ENCODE peak calls at places on chromosomes 11 and 22, in nine cellular contexts. One of them, this sample, is unnamed.

GRCh38 chr11:19577849-19578619 is 134.6 kb upstream of the NAV2 start:
- DNase-seq in brain microvascular endothelial cell: peak; percentile 43
- DNase-seq in left ventricle myocardium inferior: peak; percentile 48
- DNase-seq in kidney: peak; percentile 82
- DNase-seq in GM23338: no peak
- DNase-seq in mammary epithelial cell: no peak
- DNase-seq in AG04450: no peak
- DNase-seq in SK-N-SH: peak; percentile 57
- DNase-seq in sigmoid colon: peak; percentile 96
- DNase-seq in this sample: no peak

GRCh38 chr11:20337526-20338154 is 25.9 kb upstream of the HTATIP2 start:
- DNase-seq in brain microvascular endothelial cell: peak; percentile 20
- DNase-seq in left ventricle myocardium inferior: no peak
- DNase-seq in kidney: no peak
- DNase-seq in GM23338: peak; percentile 68
- DNase-seq in mammary epithelial cell: peak; percentile 8
- DNase-seq in AG04450: no peak
- DNase-seq in SK-N-SH: peak; percentile 74
- DNase-seq in sigmoid colon: no peak
- DNase-seq in this sample: no peak

GRCh38 chr11:2303627-2304155 is 1.9 kb downstream of the TSPAN32 start:
- DNase-seq in brain microvascular endothelial cell: no peak
- DNase-seq in left ventricle myocardium inferior: peak; percentile 76
- DNase-seq in kidney: peak; percentile 63
- DNase-seq in GM23338: no peak
- DNase-seq in mammary epithelial cell: no peak
- DNase-seq in AG04450: no peak
- DNase-seq in SK-N-SH: peak; percentile 74
- DNase-seq in sigmoid colon: no peak
- DNase-seq in this sample: peak; percentile 47

GRCh38 chr11:116510886-116511650 is 261.7 kb downstream of the BUD13 start:
- DNase-seq in brain microvascular endothelial cell: no peak
- DNase-seq in left ventricle myocardium inferior: no peak
- DNase-seq in kidney: no peak
- DNase-seq in GM23338: no peak
- DNase-seq in mammary epithelial cell: no peak
- DNase-seq in AG04450: no peak
- DNase-seq in SK-N-SH: no peak
- DNase-seq in sigmoid colon: no peak
- DNase-seq in this sample: no peak

GRCh38 chr11:121524233-121524631 is 71.5 kb upstream of the SORL1-AS1 start:
- DNase-seq in brain microvascular endothelial cell: no peak
- DNase-seq in left ventricle myocardium inferior: no peak
- DNase-seq in kidney: no peak
- DNase-seq in GM23338: no peak
- DNase-seq in mammary epithelial cell: no peak
- DNase-seq in AG04450: no peak
- DNase-seq in SK-N-SH: peak; percentile 57
- DNase-seq in sigmoid colon: no peak
- DNase-seq in this sample: no peak

GRCh38 chr11:326842-327580 is 6.4 kb upstream of the IFITM3 start:
- DNase-seq in brain microvascular endothelial cell: peak; percentile 59
- DNase-seq in left ventricle myocardium inferior: peak; percentile 89
- DNase-seq in kidney: peak; percentile 96
- DNase-seq in GM23338: no peak
- DNase-seq in mammary epithelial cell: no peak
- DNase-seq in AG04450: no peak
- DNase-seq in SK-N-SH: peak; percentile 14
- DNase-seq in sigmoid colon: peak; percentile 93
- DNase-seq in this sample: peak; percentile 88

GRCh38 chr11:3224730-3225098 is 6.1 kb upstream of the MRGPRG start:
- DNase-seq in brain microvascular endothelial cell: no peak
- DNase-seq in left ventricle myocardium inferior: no peak
- DNase-seq in kidney: no peak
- DNase-seq in GM23338: no peak
- DNase-seq in mammary epithelial cell: no peak
- DNase-seq in AG04450: no peak
- DNase-seq in SK-N-SH: peak; percentile 66
- DNase-seq in sigmoid colon: no peak
- DNase-seq in this sample: no peak

GRCh38 chr11:27532652-27533325 is 26.2 kb upstream of the LIN7C start:
- DNase-seq in brain microvascular endothelial cell: no peak
- DNase-seq in left ventricle myocardium inferior: no peak
- DNase-seq in kidney: no peak
- DNase-seq in GM23338: no peak
- DNase-seq in mammary epithelial cell: peak; percentile 28
- DNase-seq in AG04450: no peak
- DNase-seq in SK-N-SH: no peak
- DNase-seq in sigmoid colon: no peak
- DNase-seq in this sample: no peak

GRCh38 chr22:44881624-44882023 is 128.2 kb downstream of the PHF21B start:
- DNase-seq in brain microvascular endothelial cell: no peak
- DNase-seq in left ventricle myocardium inferior: no peak
- DNase-seq in kidney: peak; percentile 26
- DNase-seq in GM23338: no peak
- DNase-seq in mammary epithelial cell: no peak
- DNase-seq in AG04450: no peak
- DNase-seq in SK-N-SH: no peak
- DNase-seq in sigmoid colon: peak; percentile 34
- DNase-seq in this sample: no peak

GRCh38 chr11:122516686-122517085 is 138.8 kb upstream of the UBASH3B start:
- DNase-seq in brain microvascular endothelial cell: no peak
- DNase-seq in left ventricle myocardium inferior: no peak
- DNase-seq in kidney: no peak
- DNase-seq in GM23338: no peak
- DNase-seq in mammary epithelial cell: no peak
- DNase-seq in AG04450: no peak
- DNase-seq in SK-N-SH: peak; percentile 56
- DNase-seq in sigmoid colon: no peak
- DNase-seq in this sample: no peak

GRCh38 chr11:44711113-44711512 is 15.6 kb upstream of the TSPAN18 start:
- DNase-seq in brain microvascular endothelial cell: no peak
- DNase-seq in left ventricle myocardium inferior: no peak
- DNase-seq in kidney: peak; percentile 32
- DNase-seq in GM23338: peak; percentile 70
- DNase-seq in mammary epithelial cell: no peak
- DNase-seq in AG04450: no peak
- DNase-seq in SK-N-SH: peak; percentile 87
- DNase-seq in sigmoid colon: no peak
- DNase-seq in this sample: no peak
- H3K4me3 ChIP-seq in brain microvascular endothelial cell: no peak overlapping the region
- H3K4me3 ChIP-seq in left ventricle myocardium inferior: no peak overlapping the region
- H3K4me3 ChIP-seq in kidney: no peak overlapping the region
- H3K4me3 ChIP-seq in GM23338: no peak overlapping the region
- H3K4me3 ChIP-seq in mammary epithelial cell: no peak overlapping the region
- H3K4me3 ChIP-seq in AG04450: no peak overlapping the region
- H3K4me3 ChIP-seq in SK-N-SH: no peak overlapping the region
- H3K4me3 ChIP-seq in sigmoid colon: no peak overlapping the region
- H3K4me3 ChIP-seq in this sample: no peak overlapping the region

GRCh38 chr22:38271101-38271500 is 1.7 kb downstream of the TMEM184B start:
- DNase-seq in brain microvascular endothelial cell: no peak
- DNase-seq in left ventricle myocardium inferior: no peak
- DNase-seq in kidney: no peak
- DNase-seq in GM23338: no peak
- DNase-seq in mammary epithelial cell: no peak
- DNase-seq in AG04450: no peak
- DNase-seq in SK-N-SH: no peak
- DNase-seq in sigmoid colon: no peak
- DNase-seq in this sample: no peak
- H3K27ac ChIP-seq in brain microvascular endothelial cell: no peak overlapping the region
- H3K27ac ChIP-seq in left ventricle myocardium inferior: peak overlapping the region; percentile 97
- H3K27ac ChIP-seq in kidney: no peak overlapping the region
- H3K27ac ChIP-seq in GM23338: no peak overlapping the region
- H3K27ac ChIP-seq in mammary epithelial cell: no peak overlapping the region
- H3K27ac ChIP-seq in AG04450: no peak overlapping the region
- H3K27ac ChIP-seq in SK-N-SH: no peak overlapping the region
- H3K27ac ChIP-seq in sigmoid colon: peak overlapping the region; percentile 97
- H3K27ac ChIP-seq in this sample: peak overlapping the region; percentile 13

GRCh38 chr11:41845066-41845465 is 385.6 kb upstream of the LRRC4C start:
- DNase-seq in brain microvascular endothelial cell: no peak
- DNase-seq in left ventricle myocardium inferior: no peak
- DNase-seq in kidney: no peak
- DNase-seq in GM23338: peak; percentile 36
- DNase-seq in mammary epithelial cell: no peak
- DNase-seq in AG04450: no peak
- DNase-seq in SK-N-SH: no peak
- DNase-seq in sigmoid colon: no peak
- DNase-seq in this sample: no peak
- TF ChIP-seq CTCF in brain microvascular endothelial cell: no peak
- TF ChIP-seq CTCF in left ventricle myocardium inferior: no peak
- TF ChIP-seq CTCF in kidney: no peak
- TF ChIP-seq CTCF in GM23338: peak; percentile 40
- TF ChIP-seq CTCF in mammary epithelial cell: no peak
- TF ChIP-seq CTCF in AG04450: no peak
- TF ChIP-seq CTCF in SK-N-SH: no peak
- TF ChIP-seq CTCF in sigmoid colon: no peak
- TF ChIP-seq CTCF in this sample: no peak

GRCh38 chr22:24430431-24431308 is 3.3 kb downstream of the ADORA2A start:
- DNase-seq in brain microvascular endothelial cell: no peak
- DNase-seq in left ventricle myocardium inferior: no peak
- DNase-seq in kidney: peak; percentile 74
- DNase-seq in GM23338: no peak
- DNase-seq in mammary epithelial cell: no peak
- DNase-seq in AG04450: no peak
- DNase-seq in SK-N-SH: no peak
- DNase-seq in sigmoid colon: peak; percentile 64
- DNase-seq in this sample: no peak

GRCh38 chr22:24429411-24430365 is 2.3 kb downstream of the ADORA2A start:
- DNase-seq in brain microvascular endothelial cell: no peak
- DNase-seq in left ventricle myocardium inferior: peak; percentile 70
- DNase-seq in kidney: peak; percentile 78
- DNase-seq in GM23338: peak; percentile 58
- DNase-seq in mammary epithelial cell: peak; percentile 58
- DNase-seq in AG04450: no peak
- DNase-seq in SK-N-SH: peak; percentile 68
- DNase-seq in sigmoid colon: peak; percentile 86
- DNase-seq in this sample: peak; percentile 19

GRCh38 chr22:24433001-24433867 is 5.8 kb downstream of the ADORA2A start:
- DNase-seq in brain microvascular endothelial cell: no peak
- DNase-seq in left ventricle myocardium inferior: no peak
- DNase-seq in kidney: peak; percentile 70
- DNase-seq in GM23338: no peak
- DNase-seq in mammary epithelial cell: no peak
- DNase-seq in AG04450: no peak
- DNase-seq in SK-N-SH: peak; percentile 18
- DNase-seq in sigmoid colon: peak; percentile 61
- DNase-seq in this sample: no peak

GRCh38 chr22:24432059-24432853 is 4.9 kb downstream of the ADORA2A start:
- DNase-seq in brain microvascular endothelial cell: peak; percentile 25
- DNase-seq in left ventricle myocardium inferior: peak; percentile 81
- DNase-seq in kidney: peak; percentile 91
- DNase-seq in GM23338: no peak
- DNase-seq in mammary epithelial cell: peak; percentile 44
- DNase-seq in AG04450: no peak
- DNase-seq in SK-N-SH: peak; percentile 67
- DNase-seq in sigmoid colon: peak; percentile 87
- DNase-seq in this sample: no peak

GRCh38 chr22:24431309-24432034 is 4.1 kb downstream of the ADORA2A start:
- DNase-seq in brain microvascular endothelial cell: no peak
- DNase-seq in left ventricle myocardium inferior: no peak
- DNase-seq in kidney: peak; percentile 48
- DNase-seq in GM23338: no peak
- DNase-seq in mammary epithelial cell: no peak
- DNase-seq in AG04450: no peak
- DNase-seq in SK-N-SH: no peak
- DNase-seq in sigmoid colon: peak; percentile 50
- DNase-seq in this sample: no peak
- H3K4me3 ChIP-seq in brain microvascular endothelial cell: no peak overlapping the region
- H3K4me3 ChIP-seq in left ventricle myocardium inferior: no peak overlapping the region
- H3K4me3 ChIP-seq in kidney: no peak overlapping the region
- H3K4me3 ChIP-seq in GM23338: no peak overlapping the region
- H3K4me3 ChIP-seq in mammary epithelial cell: no peak overlapping the region
- H3K4me3 ChIP-seq in AG04450: no peak overlapping the region
- H3K4me3 ChIP-seq in SK-N-SH: no peak overlapping the region
- H3K4me3 ChIP-seq in sigmoid colon: no peak overlapping the region
- H3K4me3 ChIP-seq in this sample: no peak overlapping the region

GRCh38 chr11:46421257-46421880 is 29.8 kb upstream of the CHRM4 start:
- DNase-seq in brain microvascular endothelial cell: no peak
- DNase-seq in left ventricle myocardium inferior: no peak
- DNase-seq in kidney: no peak
- DNase-seq in GM23338: no peak
- DNase-seq in mammary epithelial cell: no peak
- DNase-seq in AG04450: no peak
- DNase-seq in SK-N-SH: no peak
- DNase-seq in sigmoid colon: no peak
- DNase-seq in this sample: no peak
- H3K27ac ChIP-seq in brain microvascular endothelial cell: no peak overlapping the region
- H3K27ac ChIP-seq in left ventricle myocardium inferior: no peak overlapping the region
- H3K27ac ChIP-seq in kidney: no peak overlapping the region
- H3K27ac ChIP-seq in GM23338: peak overlapping the region; percentile 55
- H3K27ac ChIP-seq in mammary epithelial cell: no peak overlapping the region
- H3K27ac ChIP-seq in AG04450: no peak overlapping the region
- H3K27ac ChIP-seq in SK-N-SH: no peak overlapping the region
- H3K27ac ChIP-seq in sigmoid colon: no peak overlapping the region
- H3K27ac ChIP-seq in this sample: no peak overlapping the region